ENCODE peak calls at places on chromosomes 6 and 20, in six cellular contexts. S is lung; C is brain microvascular endothelial cell; J is heart left ventricle; N is IMR-90; K is CD8-positive, alpha-beta T cell. V is an unnamed sample.
A peak's percentile ranks its signal among the peaks of the same experiment; 100 is the strongest.

GRCh38 chr6:168447741-168448140 is 6.8 kb downstream of the SMOC2 start:
- DNase-seq in K (no peak), J (no peak), N (no peak), S (no peak), C (no peak), V (no peak)

GRCh38 chr6:12718025-12718424 is 1.5 kb downstream of the PHACTR1 start:
- DNase-seq in K (no peak), N (peak; percentile 0), C (peak; percentile 46), J (no peak), S (no peak), V (no peak)

GRCh38 chr6:148128014-148128730 is 214.5 kb upstream of the SASH1 start:
- DNase-seq in K (no peak), N (no peak), S (no peak), C (no peak), J (no peak), V (no peak)

GRCh38 chr6:111685058-111685457 is 79.4 kb upstream of the TRAF3IP2 start:
- DNase-seq in K (no peak), C (no peak), J (no peak), S (no peak), N (no peak), V (no peak)

GRCh38 chr20:58174708-58175287 is 53.7 kb downstream of the ANKRD60 start:
- DNase-seq in N (no peak), S (no peak), K (no peak), J (peak; percentile 72), C (no peak), V (peak; percentile 74)

GRCh38 chr6:34207695-34208443 is 28.8 kb upstream of the HMGA1 start:
- DNase-seq in N (no peak), C (no peak), S (no peak), J (no peak), K (no peak), V (no peak)

GRCh38 chr20:23200413-23200812 is 114.3 kb upstream of the CD93 start:
- DNase-seq in J (no peak), S (no peak), C (no peak), N (no peak), K (no peak), V (no peak)

GRCh38 chr20:31698803-31699718 is 23.6 kb downstream of the BCL2L1 start:
- DNase-seq in N (peak; percentile 98), J (peak; percentile 70), K (no peak), C (peak; percentile 90), S (peak; percentile 79), V (peak; percentile 83)

GRCh38 chr20:63830821-63831593 is at the start of gene ZBTB46:
- DNase-seq in K (no peak), C (no peak), N (peak; percentile 49), S (no peak), J (peak; percentile 79), V (no peak)

GRCh38 chr6:156953478-156954146 is 176.4 kb downstream of the ARID1B start:
- DNase-seq in C (peak; percentile 98), N (peak; percentile 99), K (peak; percentile 67), J (peak; percentile 47), S (no peak), V (no peak)

GRCh38 chr6:10719386-10720228 is 3.3 kb upstream of the TMEM14C start:
- DNase-seq in N (no peak), C (peak; percentile 14), J (peak; percentile 69), S (peak; percentile 33), K (peak; percentile 71), V (no peak)

GRCh38 chr6:29602564-29603361 is 17.8 kb downstream of the OR2H2 start:
- DNase-seq in S (no peak), C (peak; percentile 20), N (peak; percentile 7), J (no peak), K (no peak), V (no peak)

GRCh38 chr6:78909391-78909790 is 42.0 kb downstream of the IRAK1BP1 start:
- DNase-seq in S (no peak), N (peak; percentile 53), C (peak; percentile 13), J (no peak), K (no peak), V (no peak)

GRCh38 chr6:43838276-43839036 is 68.4 kb downstream of the VEGFA start:
- DNase-seq in S (peak; percentile 51), K (no peak), N (peak; percentile 81), J (peak; percentile 33), C (peak; percentile 70), V (peak; percentile 28)

GRCh38 chr6:36957773-36958271 is 3.3 kb downstream of the PI16 start:
- DNase-seq in J (no peak), N (no peak), S (no peak), K (no peak), C (no peak), V (no peak)

GRCh38 chr20:37259865-37260264 is 1.7 kb downstream of the GHRH start:
- DNase-seq in C (no peak), J (no peak), S (no peak), N (no peak), K (no peak), V (no peak)

GRCh38 chr20:37262516-37262915 is 902 bp upstream of the GHRH start:
- DNase-seq in N (no peak), K (no peak), S (no peak), J (no peak), C (no peak), V (no peak)

GRCh38 chr20:37259031-37259430 is 2.6 kb downstream of the GHRH start:
- DNase-seq in N (no peak), J (no peak), C (no peak), S (no peak), K (no peak), V (no peak)

GRCh38 chr20:37263686-37264085 is 2.1 kb upstream of the GHRH start:
- DNase-seq in K (no peak), C (no peak), S (no peak), N (no peak), J (no peak), V (no peak)

DNA sequence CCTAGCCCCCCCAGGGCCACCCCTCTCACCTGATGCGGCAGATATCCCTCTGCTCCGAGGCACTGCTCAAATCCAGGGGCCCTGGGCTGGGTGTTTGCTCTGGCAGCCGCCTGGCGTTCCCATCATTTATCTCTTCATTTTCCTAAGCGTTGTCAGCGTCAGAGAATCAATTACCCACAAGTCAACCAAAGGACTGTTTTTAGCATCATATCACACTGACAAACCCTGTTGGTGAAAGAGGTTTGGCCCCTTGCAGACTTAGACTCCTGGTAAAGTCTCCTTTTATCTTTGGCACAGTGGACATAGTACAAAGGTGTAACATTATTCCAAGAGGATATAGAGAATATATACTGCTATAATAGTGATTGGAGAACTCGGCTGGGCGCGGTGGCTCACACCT is at the start of gene GHRH:
- DNase-seq in J (no peak), C (no peak), K (no peak), S (no peak), N (no peak), V (no peak)
- H3K27me3 ChIP-seq in J (no peaks in the 10 kb centered on the region), C (peaks cover 5% of the 10 kb centered on the region), K (no peaks in the 10 kb centered on the region), S (no peaks in the 10 kb centered on the region), N (peaks cover 49% of the 10 kb centered on the region), V (no peaks in the 10 kb centered on the region)

GRCh38 chr6:89688328-89688727 is 49.8 kb upstream of the LYRM2 start:
- DNase-seq in N (no peak), C (no peak), K (no peak), J (no peak), S (no peak), V (no peak)

GRCh38 chr6:89692256-89692655 is 53.7 kb upstream of the LYRM2 start:
- DNase-seq in C (no peak), J (no peak), K (no peak), S (no peak), N (no peak), V (no peak)

GRCh38 chr6:89693207-89693606 is 54.7 kb upstream of the LYRM2 start:
- DNase-seq in C (no peak), S (no peak), N (peak; percentile 28), K (no peak), J (no peak), V (no peak)

GRCh38 chr6:89689732-89690131 is 51.2 kb upstream of the LYRM2 start:
- DNase-seq in C (peak; percentile 12), J (no peak), N (no peak), S (no peak), K (no peak), V (no peak)

DNA sequence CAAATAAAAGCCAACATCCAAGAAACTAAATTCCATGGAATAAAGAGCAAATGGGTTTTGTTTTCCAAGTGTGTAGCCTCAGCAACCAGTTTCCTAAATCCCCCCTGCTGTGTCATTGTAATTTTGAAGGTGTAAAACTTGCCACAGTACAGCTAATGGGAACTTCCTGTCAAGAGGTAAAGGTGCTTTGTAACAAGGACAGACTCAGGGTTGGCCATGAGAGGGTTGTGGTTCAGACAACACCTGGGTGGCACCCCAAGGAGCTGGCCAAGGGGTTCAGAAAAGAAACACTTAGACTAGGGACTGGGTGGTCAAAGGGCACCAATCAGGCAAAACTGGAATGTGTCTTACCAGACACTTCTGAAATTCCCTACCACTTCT is 52.4 kb upstream of the LYRM2 start:
- DNase-seq in C (no peak), S (no peak), K (no peak), J (no peak), N (no peak), V (no peak)
- H3K36me3 ChIP-seq in C (peaks cover 63% of the 10 kb centered on the region), S (peaks cover 47% of the 10 kb centered on the region), K (peaks cover 58% of the 10 kb centered on the region), J (peaks cover 97% of the 10 kb centered on the region), N (peaks cover 51% of the 10 kb centered on the region), V (no peaks in the 10 kb centered on the region)

DNA sequence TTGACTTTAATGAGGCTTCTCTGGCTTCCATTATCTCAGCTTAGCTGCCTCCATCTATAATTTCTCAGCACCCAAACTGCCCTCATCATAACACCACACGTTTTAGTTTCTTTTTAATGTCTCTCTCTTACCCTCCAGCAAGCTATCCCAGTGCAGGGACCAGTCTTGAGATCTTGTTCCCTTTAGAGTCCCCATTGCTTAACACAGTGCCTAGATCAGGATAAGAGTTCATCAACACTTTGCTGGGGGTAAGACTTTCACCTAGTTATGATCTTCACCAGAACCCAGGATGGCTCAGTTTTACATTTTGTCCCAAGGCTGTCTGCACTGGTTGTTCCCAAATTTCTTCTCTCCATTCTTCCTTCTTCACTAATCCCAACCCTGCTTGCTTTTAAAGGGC is 126.1 kb downstream of the OR2B2 start:
- DNase-seq in S (no peak), N (no peak), J (no peak), K (no peak), C (no peak), V (no peak)
- H3K4me3 ChIP-seq in S (no peak overlapping the region), N (no peak overlapping the region), J (no peak overlapping the region), K (no peak overlapping the region), C (no peak overlapping the region), V (no peak overlapping the region)

GRCh38 chr20:38586181-38586525 is 5.2 kb downstream of the ADIG start:
- DNase-seq in K (no peak), S (no peak), J (no peak), N (no peak), C (no peak), V (no peak)

GRCh38 chr20:38589351-38589750 is 8.4 kb downstream of the ADIG start:
- DNase-seq in J (no peak), K (no peak), C (no peak), S (no peak), N (no peak), V (no peak)

GRCh38 chr20:38589967-38590681 is 9.1 kb downstream of the ADIG start:
- DNase-seq in C (no peak), J (no peak), N (no peak), S (no peak), K (no peak), V (no peak)

GRCh38 chr20:38590682-38591483 is 9.9 kb downstream of the ADIG start:
- DNase-seq in S (no peak), J (no peak), K (no peak), C (peak; percentile 16), N (no peak), V (no peak)

DNA sequence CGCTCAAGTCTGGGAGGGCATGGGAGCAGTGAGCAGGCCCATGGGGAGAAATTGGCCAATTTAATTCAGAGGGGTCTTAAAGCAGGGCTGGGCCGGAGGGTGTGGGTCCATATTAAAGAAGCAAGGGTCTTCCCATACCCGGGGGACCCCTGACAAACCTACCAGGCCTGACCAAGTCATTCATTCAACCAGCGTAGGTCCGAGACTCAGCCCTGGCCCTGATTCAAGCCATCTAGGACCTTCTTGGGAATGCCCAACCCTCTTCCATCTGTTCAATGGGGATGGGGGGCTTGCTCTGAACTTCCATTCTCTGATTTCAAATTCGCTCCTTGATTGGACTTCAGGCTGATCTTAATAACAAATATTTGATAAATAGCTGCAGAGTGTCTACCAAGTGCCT is 7.3 kb downstream of the ADIG start:
- DNase-seq in J (no peak), N (no peak), S (no peak), C (no peak), K (no peak), V (no peak)
- H3K27me3 ChIP-seq in J (no peaks in the 10 kb centered on the region), N (peaks cover 31% of the 10 kb centered on the region), S (no peaks in the 10 kb centered on the region), C (no peaks in the 10 kb centered on the region), K (no peaks in the 10 kb centered on the region), V (no peaks in the 10 kb centered on the region)